ENCODE peak calls at places on chromosomes 5 and 9, in eight cellular contexts. D is right lobe of liver, X is A549, H is esophagus squamous epithelium, E is uterus, G is K562, N is heart left ventricle, W is adrenal gland. J is an unnamed sample.
A peak's percentile ranks its signal among the peaks of the same experiment; 100 is the strongest.

GRCh38 chr9:13213337-13213736 is 66.2 kb downstream of the MPDZ start:
- DNase-seq in E (no peak), D (no peak), N (no peak), W (no peak), H (no peak), X (peak; percentile 8), G (no peak), J (peak; percentile 11)

GRCh38 chr5:76524101-76524835 is 98.9 kb downstream of the F2RL2 start:
- DNase-seq in H (no peak), W (no peak), X (no peak), E (no peak), D (no peak), G (no peak), N (no peak), J (no peak)

GRCh38 chr9:122807271-122807900 is 7.5 kb downstream of the OR1K1 start:
- DNase-seq in X (no peak), G (no peak), N (no peak), W (no peak), H (no peak), E (no peak), D (no peak), J (no peak)

GRCh38 chr5:59661939-59662615 is 231.4 kb downstream of the PDE4D start:
- DNase-seq in H (no peak), G (no peak), X (no peak), W (no peak), E (no peak), D (no peak), N (no peak), J (no peak)

GRCh38 chr5:40578501-40579451 is 100.9 kb upstream of the PTGER4 start:
- DNase-seq in D (no peak), E (no peak), H (no peak), W (no peak), G (no peak), X (no peak), N (peak; percentile 38), J (no peak)

GRCh38 chr5:83956386-83956785 is 235.7 kb upstream of the HAPLN1 start:
- DNase-seq in W (no peak), D (no peak), E (no peak), H (no peak), X (no peak), G (no peak), N (no peak), J (no peak)

GRCh38 chr5:163622796-163623195 is 117.4 kb downstream of the MAT2B start:
- DNase-seq in N (no peak), W (no peak), G (no peak), E (no peak), D (no peak), X (no peak), H (no peak), J (no peak)

GRCh38 chr5:41246376-41246775 is 33.0 kb upstream of the C6 start:
- DNase-seq in H (no peak), X (peak; percentile 19), W (no peak), G (no peak), N (peak; percentile 40), D (no peak), E (peak; percentile 32), J (no peak)

GRCh38 chr9:117528225-117528624 is 113.4 kb upstream of the ASTN2 start:
- DNase-seq in H (no peak), X (no peak), D (no peak), G (no peak), W (no peak), E (no peak), N (no peak), J (no peak)

DNA sequence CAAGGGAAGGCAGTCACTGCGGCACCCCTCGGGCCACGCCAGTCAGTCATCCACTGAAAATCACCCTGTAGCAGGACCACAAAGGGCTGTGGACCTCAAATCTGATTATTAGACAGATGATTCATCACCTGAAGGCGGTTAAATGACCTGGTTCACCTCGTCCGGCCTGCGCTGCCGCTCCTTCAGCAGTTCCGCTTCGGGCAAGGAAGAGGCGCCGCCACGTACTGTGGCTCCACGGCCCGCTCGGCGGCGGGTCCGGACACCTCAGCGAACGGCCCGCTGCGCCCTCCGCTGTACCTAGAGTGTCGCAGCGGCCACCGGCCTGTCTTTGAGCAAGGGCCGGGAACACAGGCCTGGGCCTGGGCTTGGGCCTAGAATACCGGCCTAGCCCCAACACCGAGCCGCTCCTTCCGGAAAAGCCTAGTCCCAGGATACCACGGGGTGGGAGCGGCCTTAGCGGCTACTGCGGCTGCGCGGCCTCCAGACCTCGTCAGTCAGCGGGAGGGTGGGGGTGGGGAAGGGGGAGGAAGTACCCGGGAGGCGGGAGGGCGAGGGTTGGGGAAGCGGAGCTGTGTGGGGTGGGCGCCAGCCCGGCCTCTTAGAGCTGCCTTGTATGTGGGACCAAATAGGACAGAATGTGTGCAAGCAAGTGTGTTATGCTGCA is at the start of gene KLHL9:
- DNase-seq in G (no peak), D (peak; percentile 95), N (peak; percentile 95), X (peak; percentile 97), E (peak; percentile 91), H (peak; percentile 41), W (peak; percentile 96), J (peak; percentile 92)
- TF ChIP-seq POLR2A in G (no peak), D (peak; percentile 66), N (peak; percentile 59), X (peak; percentile 71), E (no peak), H (no peak), W (peak; percentile 72), J (peak; percentile 76)

GRCh38 chr5:172858990-172859811 is 25.1 kb downstream of the ERGIC1 start:
- DNase-seq in D (peak; percentile 81), X (peak; percentile 55), W (no peak), N (peak; percentile 88), E (peak; percentile 67), G (no peak), H (no peak), J (no peak)
- TF ChIP-seq POLR2A in D (peak; percentile 69), X (no peak), W (peak; percentile 25), N (no peak), E (no peak), G (no peak), H (no peak), J (no peak)

GRCh38 chr5:136080483-136081180 is 51.8 kb downstream of the TGFBI start:
- DNase-seq in D (peak; percentile 95), X (peak; percentile 43), N (peak; percentile 89), W (peak; percentile 93), E (peak; percentile 85), G (peak; percentile 90), H (peak; percentile 22), J (peak; percentile 91)
- TF ChIP-seq POLR2A in D (peak; percentile 70), X (peak; percentile 45), N (peak; percentile 44), W (peak; percentile 53), E (peak; percentile 36), G (peak; percentile 86), H (no peak), J (no peak)

GRCh38 chr9:126024581-126025230 is 277.5 kb downstream of the PBX3 start:
- DNase-seq in H (no peak), G (no peak), X (no peak), E (no peak), N (peak; percentile 6), D (peak; percentile 37), W (no peak), J (no peak)
- TF ChIP-seq POLR2A in H (no peak), G (no peak), X (no peak), E (no peak), N (no peak), D (no peak), W (no peak), J (no peak)

DNA sequence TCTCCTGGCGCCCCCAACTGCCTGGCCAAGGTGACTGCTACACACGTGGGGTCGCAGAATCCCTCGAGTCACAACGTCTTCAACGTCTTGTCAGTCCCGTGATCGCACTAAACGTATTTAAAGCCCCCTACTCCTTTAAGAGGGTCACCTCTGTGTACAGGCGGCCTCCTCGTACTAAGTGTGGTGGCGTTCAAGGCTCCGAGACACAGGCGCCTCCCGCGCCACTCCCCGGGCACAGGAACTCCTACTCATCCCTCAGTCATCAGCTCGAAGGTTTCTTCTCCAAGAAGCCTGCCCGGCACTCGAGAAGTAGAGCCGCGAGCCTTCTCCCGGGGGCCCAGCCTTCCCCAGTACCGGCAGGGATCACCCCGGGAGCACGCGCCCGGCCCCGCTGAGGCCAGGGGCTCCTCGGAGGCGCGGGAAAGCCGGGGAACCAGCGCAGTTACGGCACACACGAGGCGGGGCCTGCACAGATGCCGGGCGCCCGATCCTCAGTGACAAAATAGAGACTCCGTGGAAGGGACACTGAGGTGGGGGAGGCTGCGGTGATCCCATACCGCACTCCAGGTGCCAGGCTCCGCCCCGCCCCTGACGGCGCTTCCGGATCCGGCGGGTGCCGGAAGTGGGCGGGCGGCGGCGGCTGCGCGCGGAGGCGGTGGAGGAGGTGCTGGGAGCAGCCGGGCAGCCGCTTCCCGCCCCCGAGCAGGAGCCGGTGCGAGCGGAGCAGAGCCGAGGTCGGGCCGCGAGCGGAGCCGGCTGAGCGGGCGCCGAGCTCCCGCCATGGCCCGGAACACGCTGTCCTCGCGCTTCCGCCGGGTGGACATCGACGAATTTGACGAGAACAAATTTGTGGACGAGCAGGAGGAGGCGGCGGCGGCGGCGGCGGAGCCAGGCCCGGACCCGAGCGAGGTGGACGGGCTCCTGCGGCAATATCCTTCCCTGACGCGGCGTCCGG is 6.9 kb downstream of the ARPC5L start:
- DNase-seq in N (peak; percentile 91), W (peak; percentile 90), H (no peak), D (peak; percentile 92), G (peak; percentile 94), E (peak; percentile 87), X (peak; percentile 95), J (peak; percentile 89)
- TF ChIP-seq POLR2A in N (peak; percentile 91), W (peak; percentile 91), H (peak; percentile 94), D (peak; percentile 97), G (peak; percentile 96), E (peak; percentile 92), X (peak; percentile 78), J (peak; percentile 92)

GRCh38 chr5:34656700-34657549 is 797 bp downstream of the RAI14 start:
- DNase-seq in H (no peak), W (no peak), N (no peak), G (peak; percentile 61), X (peak; percentile 21), E (peak; percentile 45), D (peak; percentile 58), J (no peak)
- TF ChIP-seq POLR2A in H (no peak), W (no peak), N (no peak), G (no peak), X (no peak), E (no peak), D (no peak), J (no peak)

GRCh38 chr5:139660105-139660915 is 12.2 kb downstream of the CXXC5 start:
- DNase-seq in D (peak; percentile 88), H (no peak), E (no peak), G (no peak), X (no peak), N (peak; percentile 91), W (peak; percentile 96), J (peak; percentile 41)
- TF ChIP-seq POLR2A in D (peak; percentile 55), H (no peak), E (no peak), G (no peak), X (no peak), N (peak; percentile 37), W (peak; percentile 88), J (no peak)

J was measured in erythroblast.